ENCODE peak calls at places on chromosomes 4 and X, in nine cellular contexts. One of them, this sample, is unnamed.

GRCh38 chr4:2843909-2844584 is 403 bp downstream of the ADD1 start:
- DNase-seq in Kasumi-1: peak
- DNase-seq in H7: peak
- DNase-seq in adipocyte: peak
- DNase-seq in C1 segment of cervical spinal cord: no peak
- DNase-seq in stimulated activated CD4-positive, alpha-beta T cell treated with anti-CD3 and anti-CD28 coated beads, Interleukin-12 subunit alpha, Interleukin-12 subunit beta, amount 100 ng/mL, for 4 hours: no peak
- DNase-seq in DMS 273 treated with DMSO at 0.1 percent for 48 hours: no peak
- DNase-seq in neural crest cell: peak
- DNase-seq in esophagus squamous epithelium: no peak
- DNase-seq in this sample: peak

GRCh38 chr4:113718252-113718651 is 43.3 kb downstream of the CAMK2D start:
- DNase-seq in Kasumi-1: no peak
- DNase-seq in H7: no peak
- DNase-seq in adipocyte: no peak
- DNase-seq in C1 segment of cervical spinal cord: no peak
- DNase-seq in stimulated activated CD4-positive, alpha-beta T cell treated with anti-CD3 and anti-CD28 coated beads, Interleukin-12 subunit alpha, Interleukin-12 subunit beta, amount 100 ng/mL, for 4 hours: no peak
- DNase-seq in DMS 273 treated with DMSO at 0.1 percent for 48 hours: no peak
- DNase-seq in neural crest cell: no peak
- DNase-seq in esophagus squamous epithelium: no peak
- DNase-seq in this sample: no peak

GRCh38 chr4:6929339-6929734 is 19.7 kb downstream of the TBC1D14 start:
- DNase-seq in Kasumi-1: no peak
- DNase-seq in H7: no peak
- DNase-seq in adipocyte: no peak
- DNase-seq in C1 segment of cervical spinal cord: no peak
- DNase-seq in stimulated activated CD4-positive, alpha-beta T cell treated with anti-CD3 and anti-CD28 coated beads, Interleukin-12 subunit alpha, Interleukin-12 subunit beta, amount 100 ng/mL, for 4 hours: no peak
- DNase-seq in DMS 273 treated with DMSO at 0.1 percent for 48 hours: no peak
- DNase-seq in neural crest cell: no peak
- DNase-seq in esophagus squamous epithelium: no peak
- DNase-seq in this sample: no peak

GRCh38 chr4:84681488-84682274 is 98.8 kb downstream of the CDS1 start:
- DNase-seq in Kasumi-1: peak
- DNase-seq in H7: no peak
- DNase-seq in adipocyte: peak
- DNase-seq in C1 segment of cervical spinal cord: peak
- DNase-seq in stimulated activated CD4-positive, alpha-beta T cell treated with anti-CD3 and anti-CD28 coated beads, Interleukin-12 subunit alpha, Interleukin-12 subunit beta, amount 100 ng/mL, for 4 hours: no peak
- DNase-seq in DMS 273 treated with DMSO at 0.1 percent for 48 hours: no peak
- DNase-seq in neural crest cell: no peak
- DNase-seq in esophagus squamous epithelium: no peak
- DNase-seq in this sample: peak

GRCh38 chrX:68599256-68600152 is 48.0 kb upstream of the STARD8 start:
- DNase-seq in Kasumi-1: peak
- DNase-seq in H7: peak
- DNase-seq in adipocyte: peak
- DNase-seq in C1 segment of cervical spinal cord: no peak
- DNase-seq in stimulated activated CD4-positive, alpha-beta T cell treated with anti-CD3 and anti-CD28 coated beads, Interleukin-12 subunit alpha, Interleukin-12 subunit beta, amount 100 ng/mL, for 4 hours: no peak
- DNase-seq in DMS 273 treated with DMSO at 0.1 percent for 48 hours: no peak
- DNase-seq in neural crest cell: no peak
- DNase-seq in esophagus squamous epithelium: no peak
- DNase-seq in this sample: no peak

GRCh38 chr4:87128006-87128705 is 92.3 kb downstream of the KLHL8 start:
- DNase-seq in Kasumi-1: no peak
- DNase-seq in H7: no peak
- DNase-seq in adipocyte: peak
- DNase-seq in C1 segment of cervical spinal cord: no peak
- DNase-seq in stimulated activated CD4-positive, alpha-beta T cell treated with anti-CD3 and anti-CD28 coated beads, Interleukin-12 subunit alpha, Interleukin-12 subunit beta, amount 100 ng/mL, for 4 hours: no peak
- DNase-seq in DMS 273 treated with DMSO at 0.1 percent for 48 hours: no peak
- DNase-seq in neural crest cell: no peak
- DNase-seq in esophagus squamous epithelium: no peak
- DNase-seq in this sample: no peak

GRCh38 chr4:158741622-158742021 is 18.4 kb upstream of the PPID start:
- DNase-seq in Kasumi-1: no peak
- DNase-seq in H7: no peak
- DNase-seq in adipocyte: no peak
- DNase-seq in C1 segment of cervical spinal cord: no peak
- DNase-seq in stimulated activated CD4-positive, alpha-beta T cell treated with anti-CD3 and anti-CD28 coated beads, Interleukin-12 subunit alpha, Interleukin-12 subunit beta, amount 100 ng/mL, for 4 hours: no peak
- DNase-seq in DMS 273 treated with DMSO at 0.1 percent for 48 hours: no peak
- DNase-seq in neural crest cell: no peak
- DNase-seq in esophagus squamous epithelium: no peak
- DNase-seq in this sample: no peak

GRCh38 chr4:52368895-52369294 is 290.2 kb downstream of the USP46 start:
- DNase-seq in Kasumi-1: no peak
- DNase-seq in H7: no peak
- DNase-seq in adipocyte: no peak
- DNase-seq in C1 segment of cervical spinal cord: no peak
- DNase-seq in stimulated activated CD4-positive, alpha-beta T cell treated with anti-CD3 and anti-CD28 coated beads, Interleukin-12 subunit alpha, Interleukin-12 subunit beta, amount 100 ng/mL, for 4 hours: no peak
- DNase-seq in DMS 273 treated with DMSO at 0.1 percent for 48 hours: no peak
- DNase-seq in neural crest cell: no peak
- DNase-seq in esophagus squamous epithelium: no peak
- DNase-seq in this sample: no peak

GRCh38 chrX:10841579-10841978 is 221.2 kb upstream of the MID1 start:
- DNase-seq in Kasumi-1: no peak
- DNase-seq in H7: no peak
- DNase-seq in adipocyte: peak
- DNase-seq in C1 segment of cervical spinal cord: no peak
- DNase-seq in stimulated activated CD4-positive, alpha-beta T cell treated with anti-CD3 and anti-CD28 coated beads, Interleukin-12 subunit alpha, Interleukin-12 subunit beta, amount 100 ng/mL, for 4 hours: no peak
- DNase-seq in DMS 273 treated with DMSO at 0.1 percent for 48 hours: no peak
- DNase-seq in neural crest cell: no peak
- DNase-seq in esophagus squamous epithelium: no peak
- DNase-seq in this sample: peak

GRCh38 chr4:98508825-98509539 is 149.4 kb downstream of the TSPAN5 start:
- DNase-seq in Kasumi-1: no peak
- DNase-seq in H7: no peak
- DNase-seq in adipocyte: no peak
- DNase-seq in C1 segment of cervical spinal cord: no peak
- DNase-seq in stimulated activated CD4-positive, alpha-beta T cell treated with anti-CD3 and anti-CD28 coated beads, Interleukin-12 subunit alpha, Interleukin-12 subunit beta, amount 100 ng/mL, for 4 hours: no peak
- DNase-seq in DMS 273 treated with DMSO at 0.1 percent for 48 hours: peak
- DNase-seq in neural crest cell: no peak
- DNase-seq in esophagus squamous epithelium: no peak
- DNase-seq in this sample: no peak

GRCh38 chr4:127503111-127503510 is 129.6 kb upstream of the INTU start:
- DNase-seq in Kasumi-1: no peak
- DNase-seq in H7: peak
- DNase-seq in adipocyte: peak
- DNase-seq in C1 segment of cervical spinal cord: no peak
- DNase-seq in stimulated activated CD4-positive, alpha-beta T cell treated with anti-CD3 and anti-CD28 coated beads, Interleukin-12 subunit alpha, Interleukin-12 subunit beta, amount 100 ng/mL, for 4 hours: no peak
- DNase-seq in DMS 273 treated with DMSO at 0.1 percent for 48 hours: no peak
- DNase-seq in neural crest cell: no peak
- DNase-seq in esophagus squamous epithelium: no peak
- DNase-seq in this sample: peak